ENCODE peak calls at places on chromosomes 16 and 17, in nine cellular contexts. V, Z, T, J, Q, B, A, U and D are unnamed samples.

GRCh38 chr17:8599351-8600011 is 31.0 kb downstream of the MYH10 start:
- DNase-seq in V (no peak), B (no peak), Q (no peak), Z (no peak), U (no peak), J (no peak), T (no peak), A (no peak), D (no peak)

GRCh38 chr16:65697061-65697460 is 575.2 kb upstream of the CDH11 start:
- DNase-seq in J (peak; percentile 26), V (no peak), A (no peak), T (no peak), Z (no peak), U (no peak), Q (no peak), B (no peak), D (no peak)

GRCh38 chr17:17051791-17052461 is 9.7 kb downstream of the MPRIP start:
- DNase-seq in U (no peak), T (no peak), A (no peak), J (peak; percentile 73), Z (no peak), Q (peak; percentile 74), V (peak; percentile 74), B (peak; percentile 26), D (peak; percentile 23)

GRCh38 chr17:49356320-49356719 is 5.7 kb downstream of the ZNF652 start:
- DNase-seq in T (no peak), A (no peak), B (no peak), U (no peak), Q (no peak), Z (no peak), J (no peak), V (no peak), D (no peak)

GRCh38 chr17:80502578-80502877 is 26.1 kb upstream of the NPTX1 start:
- DNase-seq in T (no peak), Z (no peak), B (no peak), V (no peak), A (no peak), J (no peak), U (no peak), Q (no peak), D (no peak)

GRCh38 chr17:9959377-9959981 is 54.4 kb upstream of the RCVRN start:
- DNase-seq in A (no peak), T (peak; percentile 48), V (no peak), Q (no peak), J (peak; percentile 46), B (no peak), Z (peak; percentile 28), U (no peak), D (no peak)

GRCh38 chr16:53043462-53043861 is 9.2 kb downstream of the CHD9NB start:
- DNase-seq in B (peak; percentile 34), Z (no peak), V (no peak), J (peak; percentile 37), Q (no peak), T (peak; percentile 30), A (no peak), U (no peak), D (no peak)

GRCh38 chr16:22001591-22001990 is 675 bp upstream of the PDZD9 start:
- DNase-seq in A (no peak), V (no peak), T (no peak), Q (no peak), U (no peak), B (no peak), J (peak; percentile 88), Z (no peak), D (no peak)

GRCh38 chr16:46753015-46753414 is 4.9 kb upstream of the MYLK3 start:
- DNase-seq in A (no peak), V (no peak), Q (no peak), U (no peak), T (no peak), B (no peak), J (no peak), Z (no peak), D (no peak)

GRCh38 chr17:75979705-75980187 is 706 bp downstream of the TEN1 start:
- DNase-seq in J (peak; percentile 91), Q (no peak), V (no peak), B (no peak), U (no peak), A (no peak), Z (no peak), T (no peak), D (no peak)

GRCh38 chr16:66754211-66754610 is 2.8 kb upstream of the DYNC1LI2 start:
- DNase-seq in Z (no peak), V (no peak), J (no peak), U (no peak), T (no peak), B (no peak), Q (no peak), A (no peak), D (no peak)

GRCh38 chr16:66751992-66752322 is 548 bp upstream of the DYNC1LI2 start:
- DNase-seq in J (no peak), Z (no peak), U (no peak), B (no peak), A (no peak), T (no peak), Q (no peak), V (no peak), D (no peak)

GRCh38 chr16:66752958-66753357 is 1.5 kb upstream of the DYNC1LI2 start:
- DNase-seq in J (no peak), V (no peak), Z (no peak), Q (no peak), T (no peak), U (no peak), A (no peak), B (no peak), D (no peak)

GRCh38 chr16:66751135-66751991 is at the start of gene DYNC1LI2:
- DNase-seq in B (peak; percentile 78), A (peak; percentile 73), T (peak; percentile 70), V (peak; percentile 79), Q (peak; percentile 87), U (peak; percentile 84), J (peak; percentile 92), Z (peak; percentile 34), D (peak; percentile 49)

GRCh38 chr16:66752379-66752778 is 970 bp upstream of the DYNC1LI2 start:
- DNase-seq in B (no peak), Z (no peak), U (no peak), Q (no peak), T (no peak), J (no peak), A (no peak), V (no peak), D (no peak)
- H3K4me3 ChIP-seq in B (peak overlapping the region; percentile 84), Z (no peak overlapping the region), U (no peak overlapping the region), Q (peak overlapping the region; percentile 98), T (no peak overlapping the region), J (peak overlapping the region; percentile 86), A (no peak overlapping the region), V (no peak overlapping the region), D (no peak overlapping the region)

GRCh38 chr17:42929497-42929844 is 28.9 kb downstream of the G6PC1 start:
- DNase-seq in Q (no peak), J (no peak), T (no peak), U (no peak), B (no peak), A (no peak), Z (no peak), V (no peak), D (no peak)
- H3K27ac ChIP-seq in Q (peak overlapping the region; percentile 27), J (peak overlapping the region; percentile 83), T (no peak overlapping the region), U (peak overlapping the region; percentile 81), B (peak overlapping the region; percentile 82), A (no peak overlapping the region), Z (no peak overlapping the region), V (no peak overlapping the region), D (no peak overlapping the region)

GRCh38 chr17:6558932-6559752 is 2.8 kb upstream of the PITPNM3 start:
- DNase-seq in Q (no peak), Z (no peak), A (no peak), V (peak; percentile 37), J (no peak), B (no peak), T (no peak), U (no peak), D (no peak)

GRCh38 chr17:6558276-6558675 is 1.9 kb upstream of the PITPNM3 start:
- DNase-seq in A (no peak), V (no peak), B (no peak), Q (no peak), U (no peak), J (no peak), T (no peak), Z (no peak), D (no peak)

GRCh38 chr17:6556121-6557039 is at the start of gene PITPNM3:
- DNase-seq in V (peak; percentile 23), J (peak; percentile 58), B (no peak), Q (no peak), U (peak; percentile 51), T (no peak), Z (no peak), A (no peak), D (no peak)

GRCh38 chr17:6555331-6556120 is 829 bp downstream of the PITPNM3 start:
- DNase-seq in Z (no peak), J (peak; percentile 84), A (no peak), B (no peak), U (peak; percentile 35), V (peak; percentile 39), Q (no peak), T (no peak), D (no peak)

DNA sequence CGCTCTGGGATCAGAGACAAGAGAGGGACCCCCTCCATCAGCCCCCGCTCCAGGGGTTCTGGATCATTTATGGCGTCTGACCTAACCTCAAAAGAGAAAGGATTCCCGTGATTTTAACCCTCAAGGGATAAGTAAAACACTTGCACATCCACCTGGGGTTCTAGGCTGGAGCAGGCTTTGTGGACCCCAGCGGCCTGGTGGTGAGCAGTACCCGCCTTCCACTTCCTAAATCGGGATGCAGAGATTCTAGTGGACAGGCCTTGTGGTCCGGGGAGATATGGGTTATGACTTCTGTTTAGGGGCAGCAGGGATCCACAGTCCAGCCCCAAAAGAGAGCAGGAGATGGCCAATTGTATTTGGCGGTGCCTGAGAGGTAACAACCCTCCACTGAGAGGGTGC is 684 bp upstream of the PITPNM3 start:
- DNase-seq in Z (no peak), J (no peak), U (no peak), T (no peak), V (no peak), B (no peak), A (no peak), Q (no peak), D (no peak)
- H3K4me3 ChIP-seq in Z (peak overlapping the region; percentile 28), J (no peak overlapping the region), U (no peak overlapping the region), T (no peak overlapping the region), V (no peak overlapping the region), B (peak overlapping the region; percentile 56), A (no peak overlapping the region), Q (peak overlapping the region; percentile 84), D (no peak overlapping the region)

DNA sequence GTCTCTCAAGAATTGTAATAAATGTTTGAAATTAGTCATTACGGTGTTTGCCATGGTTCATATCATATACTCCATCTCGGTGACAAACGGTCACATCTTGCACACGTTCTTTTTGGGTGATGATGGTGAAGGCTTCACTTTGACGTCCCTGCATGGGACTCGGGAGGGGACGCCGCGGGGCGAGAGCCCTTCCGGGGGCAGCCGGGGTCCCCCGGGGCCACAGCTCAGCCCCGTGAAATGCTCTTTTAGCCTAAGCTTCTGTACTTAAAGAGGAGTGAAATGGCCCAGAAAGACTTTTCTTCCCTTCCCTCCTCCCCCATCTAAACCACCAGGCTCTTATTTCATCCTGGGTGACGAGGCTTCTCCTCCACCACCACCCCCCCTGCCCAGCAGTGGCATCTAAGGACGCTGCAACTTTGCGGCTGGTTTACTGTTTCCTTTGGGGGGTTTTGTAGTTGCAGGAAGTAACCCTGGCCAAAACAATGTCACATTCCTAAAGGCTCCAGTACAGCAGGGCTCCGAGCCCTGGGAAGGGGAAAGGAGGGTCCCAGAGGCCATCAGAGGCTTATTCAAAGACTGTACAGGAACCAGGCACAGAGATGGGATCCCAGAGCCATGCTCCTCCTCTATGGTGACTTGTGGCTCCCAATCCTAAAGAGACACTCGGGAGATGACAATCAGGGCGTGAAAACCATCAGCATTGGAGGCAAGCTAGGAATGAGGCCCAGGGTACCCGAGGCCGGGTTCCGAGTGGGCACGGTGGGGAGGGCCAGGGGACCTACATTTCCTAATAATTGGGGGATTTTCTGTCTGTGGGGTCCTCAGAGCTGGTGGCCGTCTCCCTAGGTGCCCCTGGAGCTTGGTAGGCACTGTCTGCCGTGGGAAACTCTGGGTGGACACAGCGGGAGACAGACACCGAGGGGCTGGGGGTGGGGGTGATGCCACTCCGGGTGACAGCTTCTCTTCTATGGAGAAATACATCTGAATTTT is 312.8 kb upstream of the TNRC6C start:
- DNase-seq in J (no peak), V (no peak), T (no peak), Z (no peak), Q (no peak), B (no peak), A (no peak), U (no peak), D (no peak)
- H3K27ac ChIP-seq in J (no peak overlapping the region), V (no peak overlapping the region), T (no peak overlapping the region), Z (no peak overlapping the region), Q (no peak overlapping the region), B (no peak overlapping the region), A (peak overlapping the region; percentile 55), U (no peak overlapping the region), D (no peak overlapping the region)